ENCODE peak calls at places on chromosomes 5 and 9, in five cellular contexts. C is lung, E is heart left ventricle, P is HepG2, F is sigmoid colon. S is an unnamed sample. For H3K4me1, the result is how much of the 10 kb centered on the place peaks cover.

GRCh38 chr9:112750111-112750766 is at the start of gene SNX30:
- DNase-seq in C (peak), E (peak), P (peak), F (peak), S (peak)

GRCh38 chr5:88689662-88690351 is 193.2 kb downstream of the MEF2C start:
- DNase-seq in C (no peak), E (no peak), P (no peak), F (no peak), S (no peak)

GRCh38 chr9:100679834-100680233 is 102.0 kb downstream of the CAVIN4 start:
- DNase-seq in C (no peak), E (no peak), P (no peak), F (no peak), S (no peak)

GRCh38 chr9:121720311-121720991 is 69.0 kb downstream of the DAB2IP start:
- DNase-seq in C (no peak), E (no peak), P (no peak), F (no peak), S (peak)

GRCh38 chr9:114718801-114719221 is 36.8 kb upstream of the TEX48 start:
- DNase-seq in C (no peak), E (no peak), P (no peak), F (no peak), S (peak)

GRCh38 chr5:61878471-61878870 is 427.5 kb upstream of the KIF2A start:
- DNase-seq in C (no peak), E (no peak), P (no peak), F (no peak), S (no peak)

GRCh38 chr5:15285901-15286583 is 213.9 kb upstream of the FBXL7 start:
- DNase-seq in C (peak), E (peak), P (no peak), F (no peak), S (peak)

GRCh38 chr9:127229691-127230417 is 34.7 kb upstream of the GARNL3 start:
- DNase-seq in C (no peak), E (no peak), P (no peak), F (no peak), S (no peak)

GRCh38 chr9:102497709-102498108 is 497.4 kb upstream of the CYLC2 start:
- DNase-seq in C (no peak), E (no peak), P (no peak), F (no peak), S (no peak)

GRCh38 chr5:169550227-169550626 is 33.3 kb upstream of the SPDL1 start:
- DNase-seq in C (no peak), E (no peak), P (no peak), F (no peak), S (no peak)

GRCh38 chr5:176809544-176810083 is 745 bp upstream of the UNC5A start:
- DNase-seq in C (no peak), E (no peak), P (no peak), F (no peak), S (no peak)

GRCh38 chr9:96133296-96134010 is 168.5 kb downstream of the HSD17B3 start:
- DNase-seq in C (no peak), E (no peak), P (no peak), F (no peak), S (no peak)

GRCh38 chr5:33299621-33300208 is 141.1 kb upstream of the TARS1 start:
- DNase-seq in C (no peak), E (no peak), P (no peak), F (no peak), S (peak)

GRCh38 chr5:14277407-14278320 is 134.5 kb downstream of the TRIO start:
- DNase-seq in C (no peak), E (no peak), P (no peak), F (no peak), S (no peak)

GRCh38 chr5:14270212-14270702 is 127.1 kb downstream of the TRIO start:
- DNase-seq in C (peak), E (peak), P (peak), F (no peak), S (no peak)

GRCh38 chr5:14269395-14269794 is 126.3 kb downstream of the TRIO start:
- DNase-seq in C (no peak), E (no peak), P (no peak), F (no peak), S (no peak)

GRCh38 chr5:14272548-14273205 is 129.5 kb downstream of the TRIO start:
- DNase-seq in C (no peak), E (no peak), P (no peak), F (no peak), S (no peak)

DNA sequence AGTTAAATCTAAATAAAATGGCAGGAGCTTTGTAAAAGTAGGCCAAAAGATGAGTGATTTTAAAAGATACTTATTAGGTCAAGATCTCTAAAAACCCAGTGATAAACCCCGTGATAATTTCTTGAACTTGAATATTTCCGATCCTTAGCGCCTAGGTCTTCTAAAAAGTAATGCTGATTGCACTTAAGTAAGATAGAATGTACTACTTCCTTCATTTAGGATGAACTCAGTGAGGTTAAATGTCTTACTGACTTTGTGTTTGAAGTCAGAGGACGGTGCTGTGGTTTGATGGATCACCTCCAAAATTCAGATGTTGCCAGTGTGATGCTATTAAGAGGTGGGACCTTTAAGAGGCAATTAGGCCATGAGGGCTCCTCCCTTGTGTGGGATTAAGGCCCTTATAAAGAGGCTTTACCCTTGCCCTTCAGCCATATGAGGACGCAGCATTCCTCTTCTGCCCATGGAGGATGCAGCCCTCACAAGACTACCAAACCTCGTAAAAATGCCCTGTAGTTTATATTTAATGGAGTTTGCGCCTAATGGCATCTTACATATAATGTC is 130.1 kb downstream of the TRIO start:
- DNase-seq in C (no peak), E (no peak), P (no peak), F (no peak), S (no peak)
- H3K4me1 ChIP-seq in C (under half), E (under half), P (under half), F (under half), S (under half)

GRCh38 chr9:4096121-4096520 is 203.7 kb downstream of the GLIS3 start:
- DNase-seq in C (no peak), E (no peak), P (no peak), F (no peak), S (no peak)
- H3K4me1 ChIP-seq in C (under half), E (under half), P (under half), F (under half), S (under half)

GRCh38 chr9:70413427-70413797 is 1.0 kb downstream of the KLF9 start:
- DNase-seq in C (no peak), E (no peak), P (no peak), F (no peak), S (no peak)

GRCh38 chr9:70411141-70411929 is 3.1 kb downstream of the KLF9 start:
- DNase-seq in C (peak), E (peak), P (peak), F (peak), S (peak)

GRCh38 chr9:70412678-70413426 is 1.6 kb downstream of the KLF9 start:
- DNase-seq in C (peak), E (peak), P (peak), F (peak), S (peak)

GRCh38 chr9:70410368-70410767 is 4.1 kb downstream of the KLF9 start:
- DNase-seq in C (no peak), E (no peak), P (no peak), F (no peak), S (no peak)

GRCh38 chr9:70411930-70412677 is 2.4 kb downstream of the KLF9 start:
- DNase-seq in C (peak), E (peak), P (peak), F (peak), S (peak)
- H3K4me1 ChIP-seq in C (under half), E (half or more), P (under half), F (under half), S (under half)

DNA sequence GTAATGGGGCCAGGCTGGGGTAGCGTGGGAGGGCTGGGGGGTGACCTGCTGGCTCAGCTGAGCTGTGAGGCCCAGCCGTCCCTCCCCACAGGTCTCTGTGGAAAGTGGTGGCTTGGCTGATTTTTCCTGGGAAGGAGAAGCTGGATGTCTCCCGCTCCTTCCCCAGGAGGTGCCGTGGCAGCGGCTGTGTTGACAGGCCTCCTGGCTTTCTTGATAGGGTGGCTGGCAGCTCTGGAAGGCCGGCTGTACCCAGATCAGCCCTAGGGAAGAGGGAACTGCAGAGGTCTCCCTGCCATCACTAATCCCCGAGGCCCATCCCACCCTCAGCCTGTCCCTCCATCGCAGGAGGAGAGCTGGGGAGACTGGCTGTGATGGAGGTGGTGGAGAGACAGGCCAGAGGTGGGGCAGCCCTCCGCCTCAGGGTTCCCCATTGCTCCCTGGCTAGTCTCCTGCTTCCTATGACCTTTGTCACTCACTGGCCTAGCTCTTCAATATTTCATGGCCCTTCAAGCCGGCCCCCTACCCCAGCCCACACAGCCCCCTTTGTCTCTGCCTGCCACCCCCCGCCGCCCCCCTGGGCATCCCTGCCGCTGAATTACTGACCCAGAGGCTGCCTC is 6.8 kb downstream of the CXXC5 start:
- DNase-seq in C (no peak), E (peak), P (no peak), F (no peak), S (peak)
- H3K4me1 ChIP-seq in C (under half), E (half or more), P (half or more), F (half or more), S (half or more)

DNA sequence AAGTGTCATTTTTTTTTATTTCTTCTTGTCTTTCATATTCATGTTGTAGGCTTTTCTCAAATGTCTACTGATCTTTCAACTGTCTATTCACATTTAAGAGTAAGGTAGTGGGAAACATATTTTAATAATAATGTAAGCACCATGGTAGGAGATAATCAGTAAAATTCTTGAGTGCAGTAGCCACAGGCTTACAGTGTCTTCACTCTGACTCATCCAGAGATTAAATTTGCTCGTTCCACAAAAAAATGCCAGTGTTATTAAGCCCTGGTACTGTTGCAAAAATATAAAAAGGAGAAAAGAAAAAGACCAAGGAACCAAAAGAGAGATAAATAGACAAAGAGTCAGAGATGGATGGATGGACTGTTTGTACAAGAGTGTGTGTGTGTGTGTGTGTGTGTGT is 43.0 kb downstream of the PARP8 start:
- DNase-seq in C (no peak), E (no peak), P (no peak), F (no peak), S (no peak)
- H3K4me1 ChIP-seq in C (under half), E (under half), P (under half), F (under half), S (under half)

GRCh38 chr5:167753725-167754490 is 537.5 kb upstream of the WWC1 start:
- DNase-seq in C (no peak), E (no peak), P (no peak), F (no peak), S (no peak)
- H3K4me1 ChIP-seq in C (under half), E (under half), P (under half), F (under half), S (under half)

DNA sequence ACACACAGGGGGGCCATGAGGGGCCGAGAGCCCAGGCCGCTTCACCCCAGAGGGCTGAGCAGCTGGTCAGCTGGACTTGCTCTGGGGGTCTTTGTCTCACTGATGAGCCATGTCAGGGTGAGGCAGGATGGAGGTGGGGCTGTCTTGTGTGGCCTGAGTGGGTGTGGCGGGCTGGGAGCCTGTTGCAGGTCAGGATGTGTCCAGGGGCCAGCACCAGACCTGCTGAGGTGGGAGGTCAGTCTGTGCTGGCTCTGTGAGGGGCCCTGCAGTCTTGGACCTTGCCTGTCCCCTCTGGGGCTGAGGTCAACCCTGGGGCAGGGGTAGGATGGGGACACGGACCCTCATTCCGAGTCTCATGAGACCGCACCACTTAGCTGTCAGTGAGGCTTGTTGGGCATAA is 56.9 kb downstream of the RXRA start:
- DNase-seq in C (no peak), E (no peak), P (no peak), F (no peak), S (no peak)
- H3K4me1 ChIP-seq in C (under half), E (half or more), P (half or more), F (half or more), S (half or more)

GRCh38 chr9:131934673-131935072 is 145.0 kb downstream of the MED27 start:
- DNase-seq in C (no peak), E (no peak), P (no peak), F (no peak), S (no peak)

GRCh38 chr9:131942076-131942720 is 137.5 kb downstream of the MED27 start:
- DNase-seq in C (no peak), E (no peak), P (no peak), F (no peak), S (no peak)

GRCh38 chr9:131936929-131937328 is 142.7 kb downstream of the MED27 start:
- DNase-seq in C (no peak), E (no peak), P (no peak), F (no peak), S (no peak)
- H3K4me1 ChIP-seq in C (under half), E (under half), P (under half), F (under half), S (under half)

GRCh38 chr5:56751914-56752313 is 63.4 kb upstream of the MAP3K1 start:
- DNase-seq in C (no peak), E (no peak), P (no peak), F (no peak), S (no peak)
- H3K4me1 ChIP-seq in C (under half), E (under half), P (under half), F (under half), S (under half)

GRCh38 chr9:106868096-106868495 is 5.1 kb downstream of the ZNF462 start:
- DNase-seq in C (no peak), E (no peak), P (no peak), F (no peak), S (no peak)

GRCh38 chr9:106868565-106868964 is 5.6 kb downstream of the ZNF462 start:
- DNase-seq in C (peak), E (no peak), P (no peak), F (no peak), S (peak)

GRCh38 chr9:106869458-106869857 is 6.5 kb downstream of the ZNF462 start:
- DNase-seq in C (no peak), E (no peak), P (no peak), F (peak), S (peak)

GRCh38 chr9:106866243-106866642 is 3.3 kb downstream of the ZNF462 start:
- DNase-seq in C (no peak), E (no peak), P (no peak), F (no peak), S (no peak)

DNA sequence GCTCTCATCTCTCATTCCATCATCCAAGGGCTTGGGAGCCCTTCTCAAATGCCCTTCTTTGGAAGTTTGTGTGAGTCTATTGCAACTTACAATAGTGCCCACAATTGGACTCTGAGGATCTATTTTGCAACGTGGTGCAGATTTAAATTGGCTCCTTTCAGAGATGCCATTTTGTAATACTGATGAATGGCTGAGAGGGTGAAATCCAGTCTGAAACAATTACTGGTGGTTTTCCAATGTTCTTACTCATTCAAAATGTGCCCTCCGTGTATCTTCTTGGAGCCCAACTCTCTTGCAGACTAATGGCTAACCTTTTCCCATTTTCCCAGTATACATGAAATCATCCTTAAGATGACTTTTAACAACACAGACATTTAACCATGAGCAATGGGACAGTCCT is 6.1 kb downstream of the ZNF462 start:
- DNase-seq in C (no peak), E (no peak), P (no peak), F (no peak), S (no peak)
- H3K4me1 ChIP-seq in C (under half), E (half or more), P (under half), F (half or more), S (under half)